ENCODE peak calls at places on chromosomes 5 and 9, in four cellular contexts. F is EL, X is iPS-NIHi11, J is aorta. N is an unnamed sample.

GRCh38 chr9:134591082-134591571 is 50.5 kb upstream of the COL5A1 start:
- DNase-seq in F (peak), X (no peak), J (no peak), N (no peak)

GRCh38 chr5:113212244-113212920 is 222.4 kb downstream of the TSSK1B start:
- DNase-seq in F (peak), X (no peak), J (no peak), N (no peak)

GRCh38 chr9:79129865-79130480 is 441.8 kb upstream of the TLE4 start:
- DNase-seq in F (peak), X (peak), J (peak), N (peak)

GRCh38 chr9:137787786-137788505 is 89.6 kb upstream of the CACNA1B start:
- DNase-seq in F (no peak), X (no peak), J (no peak), N (no peak)

GRCh38 chr5:179287071-179287470 is 58.2 kb downstream of the ADAMTS2 start:
- DNase-seq in F (no peak), X (no peak), J (peak), N (no peak)

GRCh38 chr5:91670565-91670964 is 287.4 kb upstream of the ARRDC3 start:
- DNase-seq in F (no peak), X (peak), J (no peak), N (peak)

GRCh38 chr5:14420136-14420808 is 161.3 kb upstream of the OTULINL start:
- DNase-seq in F (peak), X (no peak), J (no peak), N (no peak)

GRCh38 chr5:60101561-60101960 is 208.0 kb upstream of the PDE4D start:
- DNase-seq in F (peak), X (no peak), J (no peak), N (no peak)

GRCh38 chr9:36772449-36773370 is 200.0 kb downstream of the MELK start:
- DNase-seq in F (peak), X (peak), J (no peak), N (peak)

GRCh38 chr5:74765929-74766328 is 988 bp downstream of the GFM2 start:
- DNase-seq in F (no peak), X (no peak), J (no peak), N (no peak)

GRCh38 chr9:77926314-77926959 is 105.2 kb downstream of the GNAQ start:
- DNase-seq in F (peak), X (no peak), J (no peak), N (no peak)

GRCh38 chr9:19828586-19828985 is 39.7 kb upstream of the SLC24A2 start:
- DNase-seq in F (no peak), X (no peak), J (no peak), N (no peak)

GRCh38 chr5:102532126-102532525 is 33.3 kb upstream of the SLCO6A1 start:
- DNase-seq in F (no peak), X (no peak), J (no peak), N (no peak)

GRCh38 chr5:177131711-177132503 is 1.7 kb upstream of the NSD1 start:
- DNase-seq in F (peak), X (no peak), J (peak), N (peak)

GRCh38 chr5:174404848-174405247 is 319.5 kb upstream of the MSX2 start:
- DNase-seq in F (no peak), X (no peak), J (no peak), N (no peak)

GRCh38 chr5:111277061-111277460 is 52.9 kb downstream of the CAMK4 start:
- DNase-seq in F (no peak), X (no peak), J (no peak), N (no peak)

GRCh38 chr5:124302504-124302903 is 443.9 kb downstream of the ZNF608 start:
- DNase-seq in F (peak), X (no peak), J (no peak), N (no peak)

GRCh38 chr5:112065818-112066217 is 308.8 kb upstream of the NREP start:
- DNase-seq in F (no peak), X (no peak), J (no peak), N (no peak)

GRCh38 chr5:17187401-17187800 is 30.0 kb upstream of the BASP1 start:
- DNase-seq in F (peak), X (no peak), J (no peak), N (no peak)

GRCh38 chr5:42953061-42953460 is 87.1 kb downstream of the ANXA2R start:
- DNase-seq in F (no peak), X (no peak), J (no peak), N (no peak)

GRCh38 chr5:6365142-6365976 is 13.0 kb downstream of the MED10 start:
- DNase-seq in F (peak), X (no peak), J (peak), N (no peak)

GRCh38 chr9:85960688-85961093 is 19.7 kb downstream of the NAA35 start:
- DNase-seq in F (no peak), X (no peak), J (no peak), N (no peak)

GRCh38 chr9:107039546-107039945 is 176.6 kb downstream of the ZNF462 start:
- DNase-seq in F (peak), X (no peak), J (no peak), N (no peak)

GRCh38 chr9:99419099-99419498 is 197.0 kb downstream of the SEC61B start:
- DNase-seq in F (no peak), X (no peak), J (no peak), N (no peak)

GRCh38 chr5:55037046-55037771 is 13.2 kb downstream of the GZMK start:
- DNase-seq in F (peak), X (peak), J (no peak), N (peak)

GRCh38 chr5:148635321-148636083 is 18.8 kb downstream of the HTR4 start:
- DNase-seq in F (no peak), X (no peak), J (no peak), N (no peak)

GRCh38 chr9:29211003-29211584 is 1637.8 kb upstream of the C9orf72 start:
- DNase-seq in F (no peak), X (no peak), J (no peak), N (no peak)

GRCh38 chr5:43773032-43773830 is 170.3 kb downstream of the NNT start:
- DNase-seq in F (peak), X (no peak), J (no peak), N (no peak)

GRCh38 chr9:134815435-134816214 is 65.0 kb upstream of the FCN2 start:
- DNase-seq in F (no peak), X (no peak), J (no peak), N (no peak)

GRCh38 chr5:159833088-159833487 is 83.2 kb upstream of the ADRA1B start:
- DNase-seq in F (no peak), X (no peak), J (no peak), N (peak)

N was measured in H7.